ENCODE peak calls at places on chromosomes 12 and 14, in six cellular contexts. A, W, V, T, B and X are unnamed samples.

GRCh38 chr12:66118240-66118891 is 12.2 kb downstream of the LLPH start:
- DNase-seq in V (no peak), W (no peak), A (no peak), B (no peak), T (peak; percentile 24), X (no peak)

GRCh38 chr12:65946821-65947220 is 122.5 kb downstream of the HMGA2 start:
- DNase-seq in B (no peak), W (no peak), V (no peak), A (no peak), T (no peak), X (no peak)

GRCh38 chr12:129371268-129371667 is 518.0 kb downstream of the GLT1D1 start:
- DNase-seq in B (no peak), T (no peak), A (no peak), V (no peak), W (no peak), X (no peak)

GRCh38 chr12:89650239-89650638 is 58.4 kb downstream of the ATP2B1 start:
- DNase-seq in V (no peak), W (no peak), T (peak; percentile 23), A (no peak), B (no peak), X (no peak)

GRCh38 chr12:10101042-10101579 is 2.3 kb upstream of the CLEC1A start:
- DNase-seq in T (peak; percentile 87), A (no peak), B (no peak), W (peak; percentile 79), V (no peak), X (no peak)

GRCh38 chr12:122917508-122918227 is 21.7 kb upstream of the VPS37B start:
- DNase-seq in V (no peak), A (no peak), T (peak; percentile 93), B (no peak), W (peak; percentile 51), X (no peak)

GRCh38 chr12:12770262-12770661 is 15.2 kb upstream of the APOLD1 start:
- DNase-seq in A (no peak), W (no peak), V (no peak), T (no peak), B (no peak), X (no peak)

GRCh38 chr14:33184587-33184986 is 245.9 kb downstream of the NPAS3 start:
- DNase-seq in V (peak; percentile 73), T (peak; percentile 5), B (no peak), W (peak; percentile 17), A (no peak), X (peak; percentile 1)

GRCh38 chr14:31206536-31207286 is 882 bp downstream of the HECTD1 start:
- DNase-seq in T (peak; percentile 48), B (peak; percentile 76), W (peak; percentile 7), A (no peak), V (peak; percentile 69), X (no peak)

GRCh38 chr14:76918176-76918750 is 92.1 kb downstream of the LRRC74A start:
- DNase-seq in W (peak; percentile 76), V (peak; percentile 68), A (peak; percentile 61), B (no peak), T (peak; percentile 92), X (peak; percentile 73)

GRCh38 chr12:64992641-64993040 is 128.5 kb downstream of the WIF1 start:
- DNase-seq in T (no peak), W (no peak), V (no peak), A (no peak), B (no peak), X (peak; percentile 24)

GRCh38 chr14:33273978-33274377 is 335.3 kb downstream of the NPAS3 start:
- DNase-seq in A (no peak), T (no peak), W (no peak), B (no peak), V (no peak), X (no peak)

GRCh38 chr12:3214508-3215365 is 137.6 kb downstream of the TSPAN9 start:
- DNase-seq in B (no peak), A (no peak), V (no peak), W (no peak), T (no peak), X (no peak)

GRCh38 chr14:68655021-68655811 is 137.7 kb downstream of the ZFP36L1 start:
- DNase-seq in T (no peak), V (no peak), A (no peak), W (no peak), B (no peak), X (no peak)

GRCh38 chr12:46219892-46220655 is 48.8 kb downstream of the SLC38A1 start:
- DNase-seq in B (peak; percentile 55), V (no peak), W (peak; percentile 50), T (peak; percentile 88), A (peak; percentile 7), X (peak; percentile 52)

GRCh38 chr14:34920339-34920738 is 45.2 kb upstream of the BAZ1A start:
- DNase-seq in V (peak; percentile 73), W (no peak), B (no peak), A (no peak), T (peak; percentile 33), X (no peak)

GRCh38 chr12:15754233-15754632 is 35.0 kb downstream of the EPS8 start:
- DNase-seq in B (no peak), A (no peak), T (peak; percentile 71), W (peak; percentile 53), V (no peak), X (no peak)

GRCh38 chr12:107666009-107666408 is 19.6 kb upstream of the PWP1 start:
- DNase-seq in W (no peak), A (no peak), T (no peak), B (no peak), V (no peak), X (no peak)

GRCh38 chr12:32522322-32523221 is 123.2 kb downstream of the FGD4 start:
- DNase-seq in B (no peak), T (no peak), V (no peak), A (no peak), W (no peak), X (no peak)

GRCh38 chr12:2290091-2290490 is 237.3 kb downstream of the CACNA1C start:
- DNase-seq in A (no peak), T (no peak), V (no peak), W (no peak), B (no peak), X (no peak)

GRCh38 chr12:122527478-122527944 is 462 bp downstream of the KNTC1 start:
- DNase-seq in W (peak; percentile 9), T (peak; percentile 39), V (no peak), A (no peak), B (peak; percentile 36), X (no peak)

GRCh38 chr14:89853976-89854693 is 100.4 kb downstream of the EFCAB11 start:
- DNase-seq in V (no peak), A (no peak), T (peak; percentile 85), B (no peak), W (peak; percentile 24), X (no peak)

GRCh38 chr14:69637503-69638030 is 26.2 kb downstream of the SUSD6 start:
- DNase-seq in A (no peak), W (no peak), V (no peak), B (no peak), T (no peak), X (no peak)

GRCh38 chr14:96253140-96253539 is 2.9 kb upstream of the BDKRB1 start:
- DNase-seq in T (peak; percentile 94), B (no peak), A (peak; percentile 57), V (no peak), W (peak; percentile 81), X (peak; percentile 71)

GRCh38 chr14:60645191-60645590 is 4.1 kb downstream of the SIX1 start:
- DNase-seq in W (no peak), V (no peak), T (no peak), B (no peak), A (no peak), X (no peak)

GRCh38 chr14:92651106-92651792 is 97.2 kb downstream of the LGMN start:
- DNase-seq in W (no peak), B (peak; percentile 86), V (no peak), T (no peak), A (no peak), X (no peak)

GRCh38 chr14:101480747-101481530 is 80.4 kb upstream of the DIO3 start:
- DNase-seq in B (no peak), A (no peak), T (peak; percentile 20), W (no peak), V (no peak), X (peak; percentile 66)

GRCh38 chr12:90618606-90619005 is 336.4 kb downstream of the CCER1 start:
- DNase-seq in V (no peak), W (peak; percentile 24), A (no peak), B (no peak), T (no peak), X (no peak)

GRCh38 chr14:37726708-37727107 is 131.3 kb downstream of the TTC6 start:
- DNase-seq in V (no peak), T (no peak), W (no peak), A (no peak), B (no peak), X (no peak)

GRCh38 chr14:91175296-91175695 is 61.4 kb downstream of the DGLUCY start:
- DNase-seq in T (no peak), V (no peak), B (no peak), A (no peak), W (no peak), X (no peak)

GRCh38 chr12:24922109-24922508 is 26.8 kb downstream of the BCAT1 start:
- DNase-seq in T (no peak), V (no peak), A (no peak), W (no peak), B (no peak), X (no peak)